ENCODE peak calls at places on chromosomes 3 and 15, in ten cellular contexts. I is H1, R is A549, D is SK-N-SH, M is transverse colon, C is tibial nerve, F is sigmoid colon, Y is suprapubic skin, G is stomach, H is HepG2. L is an unnamed sample.

GRCh38 chr15:40594429-40594836 is 384 bp downstream of the KNL1 start:
- DNase-seq in R (peak; percentile 58), Y (peak; percentile 66), D (peak; percentile 80), G (no peak), H (peak; percentile 38), C (no peak), I (peak; percentile 17), F (peak; percentile 67), M (peak; percentile 64), L (no peak)

GRCh38 chr3:136994772-136995516 is 37.2 kb downstream of the IL20RB start:
- DNase-seq in H (no peak), C (peak; percentile 84), I (no peak), M (peak; percentile 92), G (peak; percentile 89), Y (peak; percentile 96), F (peak; percentile 93), R (peak; percentile 24), D (peak; percentile 32), L (peak; percentile 76)

GRCh38 chr15:38252481-38253311 is at the start of gene SPRED1:
- DNase-seq in F (peak; percentile 90), C (peak; percentile 42), R (no peak), Y (peak; percentile 88), G (peak; percentile 63), H (peak; percentile 14), I (no peak), M (peak; percentile 74), D (peak; percentile 76), L (peak; percentile 75)

GRCh38 chr3:123150449-123150954 is 51.2 kb upstream of the SEC22A start:
- DNase-seq in F (no peak), C (no peak), R (no peak), I (no peak), D (no peak), H (no peak), Y (no peak), M (no peak), G (no peak), L (no peak)

GRCh38 chr3:152222327-152222726 is 46.4 kb upstream of the MBNL1 start:
- DNase-seq in H (no peak), D (no peak), F (no peak), I (no peak), M (no peak), C (no peak), Y (no peak), R (no peak), G (no peak), L (no peak)

GRCh38 chr3:128155614-128156360 is 2.5 kb downstream of the EEFSEC start:
- DNase-seq in R (no peak), I (no peak), G (no peak), D (no peak), H (no peak), Y (no peak), F (no peak), M (no peak), C (no peak), L (no peak)

GRCh38 chr15:22241451-22241850 is 161.1 kb downstream of the OR4M2 start:
- DNase-seq in H (no peak), G (no peak), R (no peak), M (no peak), F (no peak), D (no peak), Y (no peak), C (no peak), I (no peak), L (no peak)

GRCh38 chr3:107431048-107431297 is 53.7 kb downstream of the CCDC54 start:
- DNase-seq in H (no peak), D (no peak), R (peak; percentile 46), Y (no peak), I (no peak), G (no peak), C (no peak), F (peak; percentile 70), M (peak; percentile 45), L (no peak)

GRCh38 chr15:32802296-32802936 is 84.6 kb downstream of the GREM1 start:
- DNase-seq in H (no peak), Y (no peak), I (no peak), G (no peak), F (no peak), C (no peak), R (no peak), M (no peak), D (no peak), L (no peak)

GRCh38 chr3:125386811-125387210 is 11.7 kb upstream of the ZNF148 start:
- DNase-seq in F (no peak), H (no peak), M (no peak), D (no peak), R (no peak), C (no peak), G (no peak), Y (no peak), I (no peak), L (peak; percentile 19)

GRCh38 chr15:68055224-68055705 is 1.1 kb downstream of the PIAS1 start:
- DNase-seq in H (no peak), I (no peak), C (no peak), Y (no peak), F (no peak), D (peak; percentile 34), G (no peak), R (peak; percentile 29), M (peak; percentile 30), L (peak; percentile 18)

GRCh38 chr3:66386011-66386924 is 114.6 kb downstream of the LRIG1 start:
- DNase-seq in C (no peak), H (no peak), F (no peak), R (no peak), D (no peak), I (no peak), G (no peak), M (no peak), Y (no peak), L (no peak)

GRCh38 chr3:63655519-63655918 is 3.0 kb downstream of the SNTN start:
- DNase-seq in G (no peak), I (no peak), Y (no peak), R (no peak), H (no peak), M (no peak), C (no peak), F (no peak), D (no peak), L (no peak)

GRCh38 chr15:57321973-57322601 is 54.2 kb upstream of the CGNL1 start:
- DNase-seq in G (no peak), D (no peak), R (no peak), M (no peak), H (no peak), F (no peak), Y (no peak), C (no peak), I (no peak), L (no peak)

GRCh38 chr15:94331731-94332130 is 100.4 kb downstream of the MCTP2 start:
- DNase-seq in C (no peak), D (no peak), H (no peak), M (no peak), R (no peak), G (no peak), Y (no peak), F (no peak), I (no peak), L (no peak)

GRCh38 chr15:94324117-94324826 is 92.9 kb downstream of the MCTP2 start:
- DNase-seq in R (peak; percentile 62), I (peak; percentile 19), C (no peak), G (peak; percentile 53), F (peak; percentile 70), H (peak; percentile 34), D (peak; percentile 68), M (peak; percentile 68), Y (no peak), L (peak; percentile 56)

GRCh38 chr15:94324835-94325767 is 93.7 kb downstream of the MCTP2 start:
- DNase-seq in C (no peak), D (no peak), Y (no peak), H (no peak), R (no peak), F (no peak), I (no peak), M (peak; percentile 82), G (peak; percentile 31), L (no peak)

GRCh38 chr15:94323076-94323475 is 91.7 kb downstream of the MCTP2 start:
- DNase-seq in F (no peak), R (no peak), M (no peak), H (no peak), D (no peak), C (no peak), G (no peak), I (no peak), Y (no peak), L (no peak)

GRCh38 chr15:94327356-94327936 is 96.1 kb downstream of the MCTP2 start:
- DNase-seq in Y (no peak), C (no peak), D (peak; percentile 50), G (no peak), M (no peak), R (peak; percentile 42), F (no peak), H (peak; percentile 29), I (no peak), L (no peak)
- TF ChIP-seq EP300 in Y (no peak), C (no peak), D (no peak), G (no peak), M (no peak), R (no peak), F (no peak), H (no peak), I (no peak), L (no peak)

GRCh38 chr3:149299938-149300791 is 33.3 kb downstream of the TM4SF18 start:
- DNase-seq in I (no peak), Y (no peak), D (no peak), M (peak; percentile 52), R (peak; percentile 98), F (no peak), C (no peak), H (peak; percentile 94), G (peak; percentile 53), L (no peak)
- TF ChIP-seq EP300 in I (no peak), Y (no peak), D (peak; percentile 82), M (peak; percentile 4), R (peak; percentile 55), F (no peak), C (peak; percentile 24), H (peak; percentile 68), G (no peak), L (no peak)

GRCh38 chr3:141915766-141916165 is 39.3 kb downstream of the ATP1B3 start:
- DNase-seq in I (no peak), G (no peak), D (no peak), F (no peak), C (no peak), R (no peak), M (no peak), Y (no peak), H (no peak), L (no peak)

GRCh38 chr3:141915016-141915415 is 38.6 kb downstream of the ATP1B3 start:
- DNase-seq in R (no peak), H (no peak), D (no peak), C (no peak), I (no peak), F (no peak), G (no peak), M (no peak), Y (no peak), L (no peak)

GRCh38 chr3:141921316-141921715 is 44.9 kb downstream of the ATP1B3 start:
- DNase-seq in G (no peak), D (no peak), H (no peak), C (no peak), Y (no peak), M (no peak), F (no peak), I (no peak), R (no peak), L (no peak)

GRCh38 chr3:141920701-141921100 is 44.3 kb downstream of the ATP1B3 start:
- DNase-seq in F (no peak), R (no peak), G (no peak), M (no peak), H (no peak), D (no peak), Y (no peak), C (no peak), I (no peak), L (no peak)
- TF ChIP-seq EP300 in F (no peak), R (no peak), G (no peak), M (no peak), H (no peak), D (no peak), Y (no peak), C (no peak), I (no peak), L (no peak)

GRCh38 chr3:183428140-183429023 is at the start of gene MCF2L2:
- DNase-seq in R (peak; percentile 19), M (peak; percentile 56), F (peak; percentile 83), I (no peak), C (peak; percentile 45), Y (peak; percentile 70), D (peak; percentile 90), H (no peak), G (peak; percentile 54), L (peak; percentile 33)
- TF ChIP-seq EP300 in R (no peak), M (no peak), F (no peak), I (no peak), C (no peak), Y (no peak), D (no peak), H (no peak), G (no peak), L (no peak)